ENCODE peak calls at places on chromosomes 16 and 17, in ten cellular contexts. H is MM.1S, W is AG09309, Y is ovary, M is left ventricle myocardium inferior, N is SK-N-SH, F is BJ, L is AG10803, P is heart right ventricle, V is epithelial cell of esophagus. O is an unnamed sample.

GRCh38 chr16:2160915-2161551 is 5.5 kb downstream of the TRAF7 start:
- DNase-seq in Y (no peak), H (no peak), W (no peak), V (no peak), N (no peak), L (peak; percentile 87), M (peak; percentile 58), F (no peak), P (peak; percentile 44), O (peak; percentile 70)

GRCh38 chr16:27444015-27444414 is 42.0 kb downstream of the IL21R start:
- DNase-seq in F (no peak), W (no peak), L (peak; percentile 65), P (no peak), H (no peak), V (peak; percentile 74), Y (no peak), M (no peak), N (no peak), O (peak; percentile 74)

GRCh38 chr17:68906638-68907037 is 48.6 kb downstream of the ABCA8 start:
- DNase-seq in H (peak; percentile 7), N (peak; percentile 24), V (peak; percentile 57), Y (no peak), M (no peak), P (no peak), L (no peak), W (no peak), F (no peak), O (peak; percentile 57)

GRCh38 chr17:44558349-44559287 is 1.3 kb downstream of the FZD2 start:
- DNase-seq in L (no peak), V (no peak), P (no peak), F (no peak), H (no peak), N (no peak), W (no peak), M (no peak), Y (peak; percentile 45), O (no peak)

GRCh38 chr17:27471321-27472269 is 15.3 kb downstream of the KSR1 start:
- DNase-seq in F (no peak), Y (no peak), L (no peak), V (peak; percentile 98), W (no peak), H (peak; percentile 50), M (no peak), P (no peak), N (no peak), O (no peak)

GRCh38 chr17:80969030-80969673 is 22.5 kb upstream of the CHMP6 start:
- DNase-seq in L (no peak), H (no peak), P (no peak), F (no peak), W (no peak), V (no peak), Y (peak; percentile 63), M (no peak), N (peak; percentile 56), O (no peak)

GRCh38 chr17:31226373-31226772 is 70.7 kb downstream of the OMG start:
- DNase-seq in H (no peak), V (no peak), N (no peak), Y (no peak), F (no peak), L (no peak), W (no peak), M (no peak), P (no peak), O (no peak)

GRCh38 chr17:62675260-62675659 is 47.8 kb downstream of the MRC2 start:
- DNase-seq in F (no peak), V (no peak), N (no peak), L (peak; percentile 66), W (no peak), M (no peak), H (no peak), Y (no peak), P (no peak), O (peak; percentile 56)

GRCh38 chr17:77889135-77889505 is 69.4 kb upstream of the TNRC6C start:
- DNase-seq in F (no peak), Y (no peak), H (no peak), V (no peak), W (no peak), L (no peak), P (no peak), N (no peak), M (no peak), O (no peak)

GRCh38 chr17:77889866-77890760 is 68.4 kb upstream of the TNRC6C start:
- DNase-seq in M (no peak), V (no peak), Y (no peak), P (no peak), W (no peak), N (no peak), L (no peak), H (no peak), F (no peak), O (no peak)

GRCh38 chr17:77887110-77887463 is 71.4 kb upstream of the TNRC6C start:
- DNase-seq in Y (no peak), H (no peak), L (no peak), N (no peak), V (no peak), F (no peak), P (no peak), M (no peak), W (no peak), O (no peak)

GRCh38 chr17:77887464-77888241 is 70.8 kb upstream of the TNRC6C start:
- DNase-seq in M (peak; percentile 88), H (no peak), Y (peak; percentile 75), V (no peak), P (peak; percentile 84), W (peak; percentile 59), L (peak; percentile 77), N (no peak), F (peak; percentile 26), O (peak; percentile 77)

DNA sequence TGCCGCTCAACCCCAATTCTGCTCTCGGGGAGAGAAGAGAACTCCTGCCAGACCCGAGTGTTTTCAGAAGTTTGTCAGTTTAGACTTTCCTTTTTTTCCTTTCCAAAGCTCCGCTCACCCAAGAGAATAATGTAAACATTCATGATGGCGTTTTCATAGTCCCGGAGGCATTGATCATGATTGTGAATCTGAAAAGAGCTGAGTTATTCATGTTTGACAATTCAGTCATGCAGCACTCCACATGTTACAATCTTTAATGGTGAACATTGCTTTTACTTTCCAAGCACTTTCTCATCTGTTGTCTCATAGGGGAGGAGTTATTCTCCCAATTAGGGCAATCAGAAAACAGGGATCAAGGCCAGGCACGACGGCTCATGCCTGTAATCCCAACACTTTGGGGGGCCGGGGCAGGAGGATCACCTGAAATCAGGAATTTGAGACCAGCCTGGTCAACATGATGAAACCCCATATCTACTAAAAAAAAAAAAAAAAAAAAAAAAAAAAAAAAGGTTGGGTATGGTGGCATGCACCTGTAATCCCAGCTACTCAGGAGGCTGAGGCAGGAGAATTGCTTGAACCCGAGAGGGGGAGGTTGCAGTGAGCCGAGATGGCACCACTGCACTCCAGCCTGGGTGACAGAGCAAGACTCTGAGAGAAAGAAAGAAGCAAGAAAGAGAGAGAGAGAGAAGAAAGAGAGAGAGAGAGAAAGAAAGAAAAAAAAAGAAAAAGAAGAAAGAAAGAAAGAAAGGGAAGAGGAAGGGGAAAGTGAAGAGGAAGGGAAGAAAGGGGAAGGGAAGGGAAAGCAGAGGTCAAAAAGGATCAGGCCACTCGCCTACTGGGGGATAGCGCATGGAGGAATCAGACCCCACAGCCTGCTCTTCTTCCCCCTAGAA is 70.0 kb upstream of the TNRC6C start:
- DNase-seq in W (no peak), H (no peak), Y (no peak), P (no peak), N (no peak), F (no peak), M (no peak), V (no peak), L (no peak), O (peak; percentile 17)
- H3K4me3 ChIP-seq in W (peak overlapping the region; percentile 61), H (no peak overlapping the region), Y (peak overlapping the region; percentile 55), P (peak overlapping the region; percentile 59), N (no peak overlapping the region), F (peak overlapping the region; percentile 55), M (peak overlapping the region; percentile 74), V (peak overlapping the region; percentile 28), L (peak overlapping the region; percentile 69), O (peak overlapping the region; percentile 71)

GRCh38 chr17:77399319-77399959 is 258.7 kb downstream of the SEC14L1 start:
- DNase-seq in L (no peak), F (no peak), V (no peak), M (no peak), P (no peak), N (no peak), H (no peak), Y (no peak), W (no peak), O (no peak)

GRCh38 chr17:77402159-77402731 is 261.5 kb downstream of the SEC14L1 start:
- DNase-seq in L (no peak), P (no peak), F (no peak), H (no peak), W (no peak), N (no peak), M (no peak), V (no peak), Y (no peak), O (no peak)

GRCh38 chr17:77403854-77404253 is 263.1 kb downstream of the SEC14L1 start:
- DNase-seq in P (no peak), L (no peak), M (no peak), W (no peak), V (no peak), F (no peak), H (no peak), Y (no peak), N (no peak), O (no peak)

GRCh38 chr17:77398274-77398673 is 257.5 kb downstream of the SEC14L1 start:
- DNase-seq in L (no peak), Y (no peak), V (no peak), F (no peak), M (no peak), H (no peak), P (no peak), W (no peak), N (no peak), O (no peak)

GRCh38 chr17:77400445-77400870 is 259.7 kb downstream of the SEC14L1 start:
- DNase-seq in N (peak; percentile 95), F (no peak), P (peak; percentile 62), V (no peak), W (no peak), Y (no peak), L (peak; percentile 53), M (peak; percentile 45), H (no peak), O (no peak)
- TF ChIP-seq CTCF in N (peak; percentile 66), F (peak; percentile 65), P (peak; percentile 55), V (peak; percentile 35), W (no peak), Y (no peak), L (peak; percentile 55), M (peak; percentile 64), H (no peak), O (peak; percentile 35)

GRCh38 chr17:79788989-79789942 is 7.6 kb downstream of the CBX8 start:
- DNase-seq in Y (no peak), W (no peak), M (no peak), H (no peak), P (no peak), V (no peak), N (no peak), F (no peak), L (no peak), O (no peak)
- H3K4me3 ChIP-seq in Y (no peak overlapping the region), W (no peak overlapping the region), M (peak overlapping the region; percentile 46), H (no peak overlapping the region), P (peak overlapping the region; percentile 22), V (no peak overlapping the region), N (no peak overlapping the region), F (no peak overlapping the region), L (no peak overlapping the region), O (no peak overlapping the region)

GRCh38 chr16:12541672-12542071 is 262.0 kb downstream of the CPPED1 start:
- DNase-seq in Y (no peak), M (no peak), P (no peak), L (peak; percentile 28), N (no peak), F (no peak), H (no peak), V (no peak), W (no peak), O (no peak)

GRCh38 chr16:12545292-12545610 is 258.4 kb downstream of the CPPED1 start:
- DNase-seq in F (no peak), W (no peak), M (no peak), H (no peak), Y (no peak), V (no peak), N (no peak), L (no peak), P (no peak), O (no peak)

GRCh38 chr16:12544477-12545291 is 259.0 kb downstream of the CPPED1 start:
- DNase-seq in N (no peak), H (no peak), P (no peak), M (no peak), F (no peak), L (no peak), Y (no peak), V (no peak), W (no peak), O (no peak)

GRCh38 chr16:12543700-12544476 is 259.8 kb downstream of the CPPED1 start:
- DNase-seq in L (no peak), W (no peak), P (no peak), H (no peak), F (no peak), N (no peak), V (no peak), M (no peak), Y (no peak), O (no peak)

DNA sequence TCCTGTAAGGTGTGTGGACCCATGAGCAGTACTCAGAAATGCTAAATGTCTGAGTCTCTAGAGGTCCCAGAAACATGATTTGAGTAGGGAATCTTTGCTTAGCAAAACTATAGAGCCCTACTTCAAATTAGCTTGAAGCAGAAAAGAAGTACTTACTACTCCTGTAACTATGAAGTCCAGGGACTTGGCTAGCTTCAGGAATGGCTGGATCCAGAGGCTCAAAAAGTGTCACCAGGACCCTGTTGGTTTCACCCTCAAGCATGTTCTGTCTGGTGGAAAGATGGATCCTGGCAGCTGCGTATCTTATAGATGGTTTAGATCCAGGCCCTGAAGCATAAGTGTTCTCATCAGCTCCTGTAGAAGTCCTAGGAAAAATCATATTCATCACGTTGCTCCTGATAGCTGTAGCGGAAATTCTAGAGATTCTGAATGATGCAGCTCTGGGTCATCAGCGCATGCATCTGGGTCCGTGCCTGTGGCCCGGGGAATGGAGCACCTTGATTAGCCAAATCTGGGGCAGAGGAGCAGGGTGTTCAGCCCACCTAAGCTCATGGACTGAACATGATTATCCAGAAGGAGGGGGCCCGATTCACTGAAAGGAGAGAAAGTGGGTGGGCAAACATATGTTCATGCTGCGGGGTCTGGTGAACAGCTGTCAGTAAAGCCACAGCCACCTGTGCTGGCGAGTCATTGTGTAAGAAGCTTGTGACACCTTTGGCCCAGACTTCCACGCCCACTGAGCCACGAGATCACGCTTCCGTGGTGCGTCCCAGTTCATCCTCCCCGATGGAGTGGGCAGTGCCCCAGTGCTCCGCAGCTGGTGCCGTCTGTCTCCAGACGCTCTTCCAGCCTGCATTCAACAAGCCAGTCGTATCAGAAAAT is 260.6 kb downstream of the CPPED1 start:
- DNase-seq in H (no peak), L (no peak), F (no peak), M (no peak), N (no peak), P (no peak), W (no peak), Y (no peak), V (no peak), O (no peak)
- TF ChIP-seq CTCF in H (no peak), L (no peak), F (no peak), M (no peak), N (no peak), P (no peak), W (no peak), Y (no peak), V (no peak), O (no peak)

O was measured in fibroblast of the aortic adventitia.